ENCODE peak calls at places on chromosomes 7 and 10, in ten cellular contexts. One of them, this sample, is unnamed. For H3K9me3, the result is how much of the 10 kb centered on the place peaks cover.

GRCh38 chr7:1967512-1968396 is 265.0 kb downstream of the MAD1L1 start:
- DNase-seq in left ventricle myocardium inferior: peak
- DNase-seq in transverse colon: no peak
- DNase-seq in neural progenitor cell: no peak
- DNase-seq in H1: no peak
- DNase-seq in stomach: no peak
- DNase-seq in tibial nerve: no peak
- DNase-seq in aorta: peak
- DNase-seq in right cardiac atrium: no peak
- DNase-seq in A549: no peak
- DNase-seq in this sample: no peak

GRCh38 chr10:130127612-130128607 is 8.3 kb upstream of the GLRX3 start:
- DNase-seq in transverse colon: peak
- DNase-seq in A549: peak
- DNase-seq in stomach: peak
- DNase-seq in neural progenitor cell: peak
- DNase-seq in H1: peak
- DNase-seq in right cardiac atrium: peak
- DNase-seq in aorta: peak
- DNase-seq in left ventricle myocardium inferior: no peak
- DNase-seq in tibial nerve: peak
- DNase-seq in this sample: no peak

GRCh38 chr7:70674268-70675025 is 457.5 kb upstream of the GALNT17 start:
- DNase-seq in right cardiac atrium: no peak
- DNase-seq in tibial nerve: no peak
- DNase-seq in transverse colon: no peak
- DNase-seq in stomach: no peak
- DNase-seq in neural progenitor cell: no peak
- DNase-seq in aorta: no peak
- DNase-seq in A549: no peak
- DNase-seq in left ventricle myocardium inferior: no peak
- DNase-seq in H1: no peak
- DNase-seq in this sample: no peak

GRCh38 chr7:111232249-111233084 is 141.5 kb downstream of the LRRN3 start:
- DNase-seq in stomach: no peak
- DNase-seq in left ventricle myocardium inferior: no peak
- DNase-seq in transverse colon: no peak
- DNase-seq in right cardiac atrium: no peak
- DNase-seq in A549: peak
- DNase-seq in tibial nerve: no peak
- DNase-seq in neural progenitor cell: no peak
- DNase-seq in H1: no peak
- DNase-seq in aorta: no peak
- DNase-seq in this sample: no peak

GRCh38 chr10:31157125-31157983 is 125.7 kb upstream of the ZNF438 start:
- DNase-seq in transverse colon: peak
- DNase-seq in A549: no peak
- DNase-seq in left ventricle myocardium inferior: peak
- DNase-seq in stomach: no peak
- DNase-seq in neural progenitor cell: no peak
- DNase-seq in right cardiac atrium: peak
- DNase-seq in aorta: no peak
- DNase-seq in tibial nerve: peak
- DNase-seq in H1: no peak
- DNase-seq in this sample: no peak

GRCh38 chr10:106573106-106573505 is 591.4 kb downstream of the SORCS1 start:
- DNase-seq in left ventricle myocardium inferior: no peak
- DNase-seq in H1: no peak
- DNase-seq in aorta: no peak
- DNase-seq in tibial nerve: no peak
- DNase-seq in A549: no peak
- DNase-seq in neural progenitor cell: no peak
- DNase-seq in right cardiac atrium: no peak
- DNase-seq in stomach: no peak
- DNase-seq in transverse colon: no peak
- DNase-seq in this sample: no peak

GRCh38 chr10:34615770-34616169 is 199.3 kb downstream of the PARD3 start:
- DNase-seq in tibial nerve: no peak
- DNase-seq in stomach: no peak
- DNase-seq in left ventricle myocardium inferior: no peak
- DNase-seq in right cardiac atrium: no peak
- DNase-seq in aorta: no peak
- DNase-seq in H1: no peak
- DNase-seq in neural progenitor cell: no peak
- DNase-seq in A549: no peak
- DNase-seq in transverse colon: no peak
- DNase-seq in this sample: no peak

GRCh38 chr10:122298206-122298597 is 27.1 kb downstream of the BTBD16 start:
- DNase-seq in tibial nerve: no peak
- DNase-seq in transverse colon: no peak
- DNase-seq in aorta: no peak
- DNase-seq in H1: no peak
- DNase-seq in stomach: no peak
- DNase-seq in left ventricle myocardium inferior: no peak
- DNase-seq in right cardiac atrium: no peak
- DNase-seq in A549: no peak
- DNase-seq in neural progenitor cell: no peak
- DNase-seq in this sample: no peak

GRCh38 chr7:155542276-155542675 is 4.1 kb downstream of the CNPY1 start:
- DNase-seq in transverse colon: no peak
- DNase-seq in stomach: no peak
- DNase-seq in A549: no peak
- DNase-seq in H1: no peak
- DNase-seq in aorta: peak
- DNase-seq in tibial nerve: no peak
- DNase-seq in left ventricle myocardium inferior: no peak
- DNase-seq in neural progenitor cell: no peak
- DNase-seq in right cardiac atrium: no peak
- DNase-seq in this sample: no peak

GRCh38 chr10:50554381-50554994 is 69.3 kb downstream of the SGMS1 start:
- DNase-seq in aorta: no peak
- DNase-seq in left ventricle myocardium inferior: peak
- DNase-seq in right cardiac atrium: no peak
- DNase-seq in transverse colon: no peak
- DNase-seq in stomach: no peak
- DNase-seq in A549: no peak
- DNase-seq in tibial nerve: no peak
- DNase-seq in neural progenitor cell: peak
- DNase-seq in H1: no peak
- DNase-seq in this sample: no peak

GRCh38 chr10:97332586-97333350 is 1.8 kb downstream of the FRAT2 start:
- DNase-seq in A549: peak
- DNase-seq in neural progenitor cell: peak
- DNase-seq in transverse colon: peak
- DNase-seq in H1: no peak
- DNase-seq in stomach: peak
- DNase-seq in left ventricle myocardium inferior: no peak
- DNase-seq in right cardiac atrium: peak
- DNase-seq in aorta: no peak
- DNase-seq in tibial nerve: peak
- DNase-seq in this sample: no peak

GRCh38 chr7:156892086-156892800 is 740 bp downstream of the LMBR1 start:
- DNase-seq in aorta: peak
- DNase-seq in right cardiac atrium: peak
- DNase-seq in stomach: peak
- DNase-seq in left ventricle myocardium inferior: peak
- DNase-seq in A549: peak
- DNase-seq in neural progenitor cell: peak
- DNase-seq in transverse colon: peak
- DNase-seq in tibial nerve: no peak
- DNase-seq in H1: peak
- DNase-seq in this sample: no peak

GRCh38 chr7:85067371-85067770 is 119.5 kb downstream of the SEMA3D start:
- DNase-seq in tibial nerve: no peak
- DNase-seq in A549: no peak
- DNase-seq in aorta: no peak
- DNase-seq in left ventricle myocardium inferior: no peak
- DNase-seq in H1: no peak
- DNase-seq in transverse colon: no peak
- DNase-seq in right cardiac atrium: no peak
- DNase-seq in neural progenitor cell: no peak
- DNase-seq in stomach: no peak
- DNase-seq in this sample: no peak
- H3K4me3 ChIP-seq in tibial nerve: no peak
- H3K4me3 ChIP-seq in A549: no peak
- H3K4me3 ChIP-seq in aorta: no peak
- H3K4me3 ChIP-seq in left ventricle myocardium inferior: no peak
- H3K4me3 ChIP-seq in H1: no peak
- H3K4me3 ChIP-seq in transverse colon: no peak
- H3K4me3 ChIP-seq in right cardiac atrium: no peak
- H3K4me3 ChIP-seq in neural progenitor cell: no peak
- H3K4me3 ChIP-seq in stomach: no peak
- H3K4me3 ChIP-seq in this sample: no peak

GRCh38 chr10:90799172-90799571 is 58.7 kb downstream of the HTR7 start:
- DNase-seq in aorta: no peak
- DNase-seq in left ventricle myocardium inferior: no peak
- DNase-seq in transverse colon: no peak
- DNase-seq in A549: no peak
- DNase-seq in right cardiac atrium: no peak
- DNase-seq in neural progenitor cell: no peak
- DNase-seq in H1: no peak
- DNase-seq in tibial nerve: no peak
- DNase-seq in stomach: no peak
- DNase-seq in this sample: no peak
- H3K9me3 ChIP-seq in aorta: under half
- H3K9me3 ChIP-seq in left ventricle myocardium inferior: under half
- H3K9me3 ChIP-seq in transverse colon: under half
- H3K9me3 ChIP-seq in A549: under half
- H3K9me3 ChIP-seq in right cardiac atrium: under half
- H3K9me3 ChIP-seq in neural progenitor cell: under half
- H3K9me3 ChIP-seq in H1: under half
- H3K9me3 ChIP-seq in tibial nerve: under half
- H3K9me3 ChIP-seq in stomach: under half
- H3K9me3 ChIP-seq in this sample: under half

DNA sequence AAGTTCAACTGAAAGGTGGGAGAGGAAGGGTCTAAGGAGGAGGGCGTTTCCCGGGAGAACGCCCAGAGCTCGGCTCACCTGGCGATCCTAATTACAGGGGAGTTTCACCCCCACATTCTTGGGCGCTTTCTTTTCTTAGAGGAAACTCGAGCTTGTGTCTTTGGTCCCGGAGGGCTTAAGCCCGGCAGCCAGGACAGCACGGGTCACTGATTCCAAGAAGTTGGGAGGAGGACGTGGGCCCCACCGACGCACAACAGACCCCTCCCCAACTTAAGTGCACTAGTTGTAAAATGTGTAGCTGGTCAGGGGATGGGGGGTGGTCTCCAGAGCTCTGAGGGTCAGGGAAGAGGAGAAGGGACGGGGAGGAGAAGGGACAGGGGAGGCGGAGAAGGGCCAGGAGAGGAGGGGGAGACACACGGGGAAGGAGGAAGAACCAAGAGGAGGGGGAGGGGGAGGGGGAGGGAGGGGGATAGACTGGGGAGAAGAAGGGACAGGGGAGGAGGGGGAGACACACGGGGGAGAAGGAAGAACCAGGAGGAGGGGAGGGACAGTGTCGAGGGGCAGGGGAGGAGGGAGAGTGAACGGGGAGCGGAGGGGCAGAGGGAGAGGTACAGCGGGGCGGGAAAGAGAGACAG is 870 bp downstream of the BAIAP2L1 start:
- DNase-seq in transverse colon: no peak
- DNase-seq in neural progenitor cell: peak
- DNase-seq in left ventricle myocardium inferior: no peak
- DNase-seq in A549: peak
- DNase-seq in tibial nerve: no peak
- DNase-seq in right cardiac atrium: no peak
- DNase-seq in H1: peak
- DNase-seq in stomach: no peak
- DNase-seq in aorta: no peak
- DNase-seq in this sample: no peak
- H3K4me3 ChIP-seq in transverse colon: peak
- H3K4me3 ChIP-seq in neural progenitor cell: peak
- H3K4me3 ChIP-seq in left ventricle myocardium inferior: peak
- H3K4me3 ChIP-seq in A549: peak
- H3K4me3 ChIP-seq in tibial nerve: no peak
- H3K4me3 ChIP-seq in right cardiac atrium: peak
- H3K4me3 ChIP-seq in H1: peak
- H3K4me3 ChIP-seq in stomach: peak
- H3K4me3 ChIP-seq in aorta: no peak
- H3K4me3 ChIP-seq in this sample: peak

DNA sequence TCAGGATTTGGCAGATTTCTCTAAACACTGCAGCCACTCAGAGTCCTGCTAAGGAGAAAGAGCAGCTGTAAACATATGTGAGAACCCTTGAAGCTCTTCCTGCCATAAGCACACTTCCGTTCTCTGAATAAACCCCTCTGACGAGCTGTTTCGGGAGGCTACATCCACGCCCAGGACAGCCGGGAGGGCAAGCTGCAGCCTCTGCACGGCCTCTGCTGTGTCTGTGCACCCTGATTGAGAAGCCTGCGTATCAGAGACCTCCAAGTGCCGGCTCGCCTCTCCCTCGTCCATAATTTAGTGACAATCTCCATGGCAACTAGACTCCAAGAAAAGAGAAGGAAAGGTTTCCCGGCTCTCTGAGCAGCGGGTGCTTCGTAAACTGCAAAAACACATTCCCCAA is 114.4 kb downstream of the PTPRN2 start:
- DNase-seq in neural progenitor cell: peak
- DNase-seq in left ventricle myocardium inferior: no peak
- DNase-seq in aorta: no peak
- DNase-seq in stomach: no peak
- DNase-seq in right cardiac atrium: no peak
- DNase-seq in H1: no peak
- DNase-seq in tibial nerve: no peak
- DNase-seq in transverse colon: no peak
- DNase-seq in A549: no peak
- DNase-seq in this sample: no peak
- H3K9me3 ChIP-seq in neural progenitor cell: under half
- H3K9me3 ChIP-seq in left ventricle myocardium inferior: under half
- H3K9me3 ChIP-seq in aorta: under half
- H3K9me3 ChIP-seq in stomach: under half
- H3K9me3 ChIP-seq in right cardiac atrium: under half
- H3K9me3 ChIP-seq in H1: under half
- H3K9me3 ChIP-seq in tibial nerve: under half
- H3K9me3 ChIP-seq in transverse colon: under half
- H3K9me3 ChIP-seq in A549: under half
- H3K9me3 ChIP-seq in this sample: under half

GRCh38 chr7:47576031-47576908 is 5.6 kb downstream of the TNS3 start:
- DNase-seq in neural progenitor cell: peak
- DNase-seq in right cardiac atrium: peak
- DNase-seq in H1: no peak
- DNase-seq in aorta: no peak
- DNase-seq in A549: peak
- DNase-seq in left ventricle myocardium inferior: peak
- DNase-seq in transverse colon: peak
- DNase-seq in tibial nerve: peak
- DNase-seq in stomach: peak
- DNase-seq in this sample: no peak
- H3K4me3 ChIP-seq in neural progenitor cell: no peak
- H3K4me3 ChIP-seq in right cardiac atrium: no peak
- H3K4me3 ChIP-seq in H1: no peak
- H3K4me3 ChIP-seq in aorta: no peak
- H3K4me3 ChIP-seq in A549: peak
- H3K4me3 ChIP-seq in left ventricle myocardium inferior: peak
- H3K4me3 ChIP-seq in transverse colon: no peak
- H3K4me3 ChIP-seq in tibial nerve: peak
- H3K4me3 ChIP-seq in stomach: no peak
- H3K4me3 ChIP-seq in this sample: no peak